ENCODE peak calls at places on chromosome 2, in five cellular contexts. L is CD8-positive, alpha-beta T cell; A is aorta; O is WERI-Rb-1; P is lung. H is an unnamed sample. For H3K9me3, the result is how much of the 10 kb centered on the place peaks cover.

GRCh38 chr2:84827978-84828575 is 52.8 kb downstream of the TRABD2A start:
- DNase-seq in L (no peak), A (no peak), O (peak), P (no peak), H (no peak)

GRCh38 chr2:58448065-58448507 is 207.0 kb upstream of the FANCL start:
- DNase-seq in L (no peak), A (no peak), O (peak), P (no peak), H (peak)

GRCh38 chr2:145066795-145067194 is 546.9 kb upstream of the ZEB2 start:
- DNase-seq in L (no peak), A (no peak), O (no peak), P (no peak), H (no peak)

GRCh38 chr2:157895531-157895930 is 19.4 kb upstream of the ACVR1 start:
- DNase-seq in L (no peak), A (no peak), O (no peak), P (no peak), H (no peak)

GRCh38 chr2:145047554-145047953 is 527.6 kb upstream of the ZEB2 start:
- DNase-seq in L (no peak), A (no peak), O (no peak), P (no peak), H (no peak)

GRCh38 chr2:145108959-145109710 is 589.2 kb upstream of the ZEB2 start:
- DNase-seq in L (no peak), A (no peak), O (no peak), P (no peak), H (no peak)

GRCh38 chr2:128272586-128273468 is 45.8 kb downstream of the HS6ST1 start:
- DNase-seq in L (no peak), A (no peak), O (peak), P (no peak), H (no peak)

GRCh38 chr2:121877366-121877765 is 121.9 kb downstream of the TSN start:
- DNase-seq in L (no peak), A (no peak), O (no peak), P (no peak), H (no peak)

GRCh38 chr2:5121677-5122076 is 570.5 kb upstream of the SOX11 start:
- DNase-seq in L (no peak), A (no peak), O (peak), P (no peak), H (no peak)

GRCh38 chr2:6081955-6082354 is 389.8 kb downstream of the SOX11 start:
- DNase-seq in L (no peak), A (no peak), O (no peak), P (no peak), H (no peak)

GRCh38 chr2:27191107-27191829 is 20.6 kb upstream of the ATRAID start:
- DNase-seq in L (no peak), A (no peak), O (peak), P (peak), H (peak)

GRCh38 chr2:8653485-8653884 is 28.4 kb upstream of the ID2 start:
- DNase-seq in L (no peak), A (no peak), O (no peak), P (no peak), H (no peak)

GRCh38 chr2:231211461-231211860 is 13.0 kb downstream of the ARMC9 start:
- DNase-seq in L (no peak), A (no peak), O (no peak), P (no peak), H (no peak)

GRCh38 chr2:167293172-167293781 is 405.0 kb downstream of the XIRP2 start:
- DNase-seq in L (no peak), A (peak), O (peak), P (no peak), H (peak)

GRCh38 chr2:68203587-68203986 is 45.9 kb downstream of the PNO1 start:
- DNase-seq in L (no peak), A (no peak), O (no peak), P (no peak), H (no peak)

GRCh38 chr2:140117371-140117770 is 1337.2 kb upstream of the NXPH2 start:
- DNase-seq in L (no peak), A (no peak), O (no peak), P (no peak), H (no peak)

GRCh38 chr2:157488877-157489276 is 45.0 kb upstream of the CYTIP start:
- DNase-seq in L (no peak), A (no peak), O (no peak), P (no peak), H (no peak)

GRCh38 chr2:37553411-37554156 is 117.9 kb downstream of the CDC42EP3 start:
- DNase-seq in L (no peak), A (no peak), O (no peak), P (no peak), H (no peak)

GRCh38 chr2:127121776-127122176 is 14.8 kb upstream of the BIN1 start:
- DNase-seq in L (no peak), A (peak), O (peak), P (no peak), H (peak)

GRCh38 chr2:99662761-99663341 is 173.0 kb upstream of the REV1 start:
- DNase-seq in L (no peak), A (peak), O (no peak), P (no peak), H (peak)

GRCh38 chr2:224410946-224411561 is 9.1 kb upstream of the FAM124B start:
- DNase-seq in L (no peak), A (no peak), O (no peak), P (no peak), H (no peak)

GRCh38 chr2:625415-626135 is 51.6 kb downstream of the TMEM18 start:
- DNase-seq in L (no peak), A (no peak), O (no peak), P (no peak), H (no peak)

GRCh38 chr2:71798266-71799012 is 345.1 kb downstream of the DYSF start:
- DNase-seq in L (no peak), A (no peak), O (peak), P (no peak), H (no peak)

GRCh38 chr2:280655-281110 is 7.2 kb downstream of the ALKAL2 start:
- DNase-seq in L (no peak), A (no peak), O (no peak), P (no peak), H (no peak)

GRCh38 chr2:189580662-189581353 is at the start of gene SLC40A1:
- DNase-seq in L (peak), A (peak), O (peak), P (peak), H (peak)

GRCh38 chr2:86703704-86704370 is 16.3 kb upstream of the RMND5A start:
- DNase-seq in L (no peak), A (no peak), O (no peak), P (no peak), H (no peak)

GRCh38 chr2:97095661-97096060 is 979 bp upstream of the FAHD2B start:
- DNase-seq in L (no peak), A (no peak), O (no peak), P (no peak), H (no peak)
- H3K27ac ChIP-seq in L (no peak), A (no peak), O (no peak), P (no peak), H (peak)

DNA sequence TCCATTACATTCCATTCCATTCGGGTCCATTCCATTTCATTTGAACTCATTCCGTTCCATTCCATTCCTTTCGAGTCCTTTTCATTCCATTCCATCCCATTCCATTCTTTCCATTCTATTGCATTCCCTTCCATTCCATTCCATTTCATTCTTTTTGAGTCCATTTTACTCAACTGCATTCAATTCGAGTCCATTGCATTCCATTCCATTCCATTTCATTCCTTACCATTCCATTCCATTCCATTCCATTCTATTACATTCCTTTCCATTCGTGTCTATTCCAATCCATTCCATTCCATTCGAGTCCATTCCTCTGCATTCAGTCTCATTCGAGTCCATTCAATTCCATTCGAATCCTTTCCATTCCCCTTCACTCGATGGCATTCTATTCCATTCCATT is 1128.8 kb downstream of the RPIA start:
- DNase-seq in L (no peak), A (no peak), O (no peak), P (no peak), H (no peak)
- H3K9me3 ChIP-seq in L (under half), A (under half), O (under half), P (half or more), H (under half)

GRCh38 chr2:62151306-62151638 is 44.6 kb upstream of the B3GNT2 start:
- DNase-seq in L (no peak), A (no peak), O (no peak), P (no peak), H (no peak)

GRCh38 chr2:62152000-62152399 is 43.9 kb upstream of the B3GNT2 start:
- DNase-seq in L (no peak), A (no peak), O (no peak), P (no peak), H (no peak)

GRCh38 chr2:62147610-62148301 is 48.2 kb upstream of the B3GNT2 start:
- DNase-seq in L (no peak), A (no peak), O (no peak), P (no peak), H (no peak)

GRCh38 chr2:62150597-62151305 is 45.2 kb upstream of the B3GNT2 start:
- DNase-seq in L (no peak), A (no peak), O (no peak), P (no peak), H (no peak)

GRCh38 chr2:62149708-62150107 is 46.2 kb upstream of the B3GNT2 start:
- DNase-seq in L (no peak), A (no peak), O (no peak), P (no peak), H (no peak)
- H3K27ac ChIP-seq in L (no peak), A (no peak), O (no peak), P (no peak), H (no peak)

DNA sequence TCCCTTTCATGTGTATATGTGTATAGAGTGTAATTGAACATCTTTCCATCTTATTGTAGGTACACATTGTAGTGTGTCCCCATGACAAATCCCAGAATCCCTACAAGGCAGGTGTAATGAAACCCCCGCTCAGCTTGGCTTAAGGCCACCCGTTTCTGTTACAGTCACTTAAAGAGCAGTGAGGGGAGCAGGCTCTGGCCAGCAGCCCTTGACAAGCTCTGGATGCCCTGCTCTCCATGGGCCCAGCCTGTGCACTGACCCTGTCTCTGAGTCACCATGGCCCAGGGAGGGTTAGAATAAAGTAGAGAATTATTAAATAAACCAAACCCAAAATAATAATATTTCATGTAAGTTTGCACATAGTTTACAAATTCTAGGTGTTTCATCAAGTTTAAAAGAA is 17.2 kb upstream of the MAL start:
- DNase-seq in L (no peak), A (no peak), O (no peak), P (no peak), H (no peak)
- H3K9me3 ChIP-seq in L (under half), A (under half), O (under half), P (under half), H (under half)

DNA sequence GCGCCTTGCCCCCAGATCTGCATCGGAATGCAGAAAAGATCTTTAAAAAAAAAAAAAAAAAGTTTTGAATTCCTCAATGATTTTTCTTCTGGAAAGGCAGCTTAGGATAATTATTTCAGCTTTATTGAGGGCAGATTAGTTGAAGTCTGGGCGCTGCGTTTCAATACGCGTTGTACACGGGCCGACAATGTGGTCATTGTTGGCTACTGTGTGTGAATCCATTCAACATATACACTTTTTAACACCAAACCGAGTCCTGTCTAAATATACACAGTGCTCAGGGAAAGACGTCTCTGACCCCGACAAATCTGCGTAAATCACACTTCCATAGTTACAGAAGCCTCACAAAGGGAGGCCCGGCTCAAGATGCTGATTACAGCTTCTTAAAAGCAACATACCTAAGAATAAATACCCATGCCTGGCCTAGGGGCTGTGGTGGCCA is 1.4 kb upstream of the SIX3 start:
- DNase-seq in L (no peak), A (no peak), O (peak), P (no peak), H (no peak)
- H3K27ac ChIP-seq in L (no peak), A (no peak), O (peak), P (no peak), H (no peak)

DNA sequence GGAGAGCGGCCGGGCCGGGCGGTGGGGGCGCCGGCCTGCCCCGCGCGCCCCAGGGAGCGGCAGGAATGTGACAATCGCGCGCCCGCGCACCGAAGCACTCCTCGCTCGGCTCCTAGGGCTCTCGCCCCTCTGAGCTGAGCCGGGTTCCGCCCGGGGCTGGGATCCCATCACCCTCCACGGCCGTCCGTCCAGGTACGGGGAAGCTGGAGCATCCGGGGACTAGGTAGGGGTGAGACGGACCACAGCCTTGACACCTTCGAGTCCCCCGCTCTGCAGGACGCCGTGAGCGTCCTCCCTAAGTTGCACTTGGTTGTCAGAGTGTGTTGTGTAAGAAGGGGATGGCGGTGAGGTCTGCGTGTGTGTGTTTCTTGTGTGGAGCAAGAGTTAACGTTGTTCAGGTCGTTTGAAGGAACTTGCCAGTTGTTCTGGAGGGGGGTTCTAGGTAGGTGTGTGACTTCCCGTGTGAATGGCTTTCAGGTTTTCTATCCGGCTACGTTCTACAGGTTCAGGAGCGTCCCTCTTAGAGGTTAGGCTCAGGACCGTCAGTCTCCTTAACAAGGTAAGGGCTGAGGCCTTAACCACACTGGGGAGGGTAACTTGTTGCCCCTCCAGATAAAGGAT is 393 bp downstream of the IL1R1 start:
- DNase-seq in L (no peak), A (no peak), O (no peak), P (peak), H (peak)
- H3K9me3 ChIP-seq in L (under half), A (under half), O (under half), P (under half), H (under half)

GRCh38 chr2:117058366-117058765 is 756.1 kb upstream of the DDX18 start:
- DNase-seq in L (no peak), A (no peak), O (no peak), P (no peak), H (no peak)
- H3K27ac ChIP-seq in L (no peak), A (no peak), O (no peak), P (no peak), H (no peak)

DNA sequence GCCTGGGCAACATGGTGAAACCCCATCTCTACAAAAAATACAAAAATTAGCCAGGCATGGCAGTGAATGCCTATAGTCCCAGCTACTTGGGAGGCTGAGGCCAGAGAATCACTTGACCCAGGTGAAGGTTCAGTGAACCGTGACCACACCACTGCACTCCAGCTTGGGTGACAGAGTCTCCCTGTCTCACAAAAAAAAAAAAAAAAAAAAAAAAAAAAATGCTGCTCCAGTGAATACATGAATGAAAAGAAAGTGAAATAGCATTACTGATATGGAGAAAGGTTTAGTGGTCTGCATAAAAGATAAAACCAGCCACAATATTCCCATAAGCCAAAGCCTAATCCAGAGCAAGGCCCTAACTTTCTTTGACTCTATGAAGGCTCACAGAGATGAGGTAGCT is 44.5 kb downstream of the METTL8 start:
- DNase-seq in L (no peak), A (no peak), O (no peak), P (no peak), H (no peak)
- H3K9me3 ChIP-seq in L (under half), A (under half), O (under half), P (under half), H (under half)